ENCODE peak calls at places on chromosomes 12 and 14, in eight cellular contexts. One of them, this sample, is unnamed.

GRCh38 chr14:105534586-105534985 is 8.2 kb downstream of the TMEM121 start:
- DNase-seq in kidney epithelial cell: no peak
- DNase-seq in hepatocyte: peak
- DNase-seq in IMR-90: no peak
- DNase-seq in suprapubic skin: no peak
- DNase-seq in fibroblast of mammary gland: no peak
- DNase-seq in OCI-LY7: no peak
- DNase-seq in mammary epithelial cell: no peak
- DNase-seq in this sample: no peak

GRCh38 chr14:85675957-85676356 is 146.0 kb downstream of the FLRT2 start:
- DNase-seq in kidney epithelial cell: no peak
- DNase-seq in hepatocyte: no peak
- DNase-seq in IMR-90: no peak
- DNase-seq in suprapubic skin: no peak
- DNase-seq in fibroblast of mammary gland: peak
- DNase-seq in OCI-LY7: no peak
- DNase-seq in mammary epithelial cell: no peak
- DNase-seq in this sample: no peak

GRCh38 chr14:36538051-36538450 is 18.0 kb upstream of the NKX2-1 start:
- DNase-seq in kidney epithelial cell: no peak
- DNase-seq in hepatocyte: no peak
- DNase-seq in IMR-90: no peak
- DNase-seq in suprapubic skin: no peak
- DNase-seq in fibroblast of mammary gland: no peak
- DNase-seq in OCI-LY7: no peak
- DNase-seq in mammary epithelial cell: no peak
- DNase-seq in this sample: no peak

GRCh38 chr14:57987596-57988300 is 121.9 kb upstream of the SLC35F4 start:
- DNase-seq in kidney epithelial cell: no peak
- DNase-seq in hepatocyte: no peak
- DNase-seq in IMR-90: no peak
- DNase-seq in suprapubic skin: no peak
- DNase-seq in fibroblast of mammary gland: no peak
- DNase-seq in OCI-LY7: no peak
- DNase-seq in mammary epithelial cell: no peak
- DNase-seq in this sample: no peak

GRCh38 chr12:110717037-110717436 is 25.7 kb downstream of the PPP1CC start:
- DNase-seq in kidney epithelial cell: no peak
- DNase-seq in hepatocyte: no peak
- DNase-seq in IMR-90: no peak
- DNase-seq in suprapubic skin: no peak
- DNase-seq in fibroblast of mammary gland: no peak
- DNase-seq in OCI-LY7: no peak
- DNase-seq in mammary epithelial cell: no peak
- DNase-seq in this sample: no peak

GRCh38 chr12:103801709-103802585 is 39.1 kb downstream of the NT5DC3 start:
- DNase-seq in kidney epithelial cell: peak
- DNase-seq in hepatocyte: no peak
- DNase-seq in IMR-90: peak
- DNase-seq in suprapubic skin: no peak
- DNase-seq in fibroblast of mammary gland: peak
- DNase-seq in OCI-LY7: no peak
- DNase-seq in mammary epithelial cell: peak
- DNase-seq in this sample: peak

GRCh38 chr14:90620540-90621204 is 195.6 kb downstream of the TTC7B start:
- DNase-seq in kidney epithelial cell: no peak
- DNase-seq in hepatocyte: no peak
- DNase-seq in IMR-90: no peak
- DNase-seq in suprapubic skin: no peak
- DNase-seq in fibroblast of mammary gland: no peak
- DNase-seq in OCI-LY7: no peak
- DNase-seq in mammary epithelial cell: no peak
- DNase-seq in this sample: no peak

GRCh38 chr12:119802472-119802871 is 74.6 kb downstream of the CIT start:
- DNase-seq in kidney epithelial cell: no peak
- DNase-seq in hepatocyte: peak
- DNase-seq in IMR-90: peak
- DNase-seq in suprapubic skin: peak
- DNase-seq in fibroblast of mammary gland: peak
- DNase-seq in OCI-LY7: no peak
- DNase-seq in mammary epithelial cell: no peak
- DNase-seq in this sample: peak

GRCh38 chr12:32399373-32400113 is at the start of gene FGD4:
- DNase-seq in kidney epithelial cell: no peak
- DNase-seq in hepatocyte: peak
- DNase-seq in IMR-90: peak
- DNase-seq in suprapubic skin: peak
- DNase-seq in fibroblast of mammary gland: peak
- DNase-seq in OCI-LY7: peak
- DNase-seq in mammary epithelial cell: peak
- DNase-seq in this sample: peak

DNA sequence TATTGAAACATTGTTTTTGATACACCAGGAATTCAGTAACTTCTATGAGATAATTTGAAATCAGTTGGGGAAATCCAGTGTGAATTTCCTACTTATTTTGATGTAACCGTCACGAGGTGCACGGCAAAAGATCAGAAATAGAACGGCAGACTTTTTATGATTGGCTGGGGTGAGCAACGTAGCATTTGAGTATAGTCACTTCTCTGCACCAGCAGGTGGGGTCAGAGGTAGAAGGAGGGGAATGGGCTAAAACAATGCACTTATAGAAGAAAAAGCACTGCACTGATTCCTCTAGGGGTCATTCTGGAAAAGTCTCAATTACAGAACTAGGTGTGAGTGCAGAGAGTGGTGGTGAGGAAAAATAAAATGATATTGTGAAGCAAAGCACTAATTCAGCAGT is 7.9 kb upstream of the SSPN start:
- DNase-seq in kidney epithelial cell: no peak
- DNase-seq in hepatocyte: no peak
- DNase-seq in IMR-90: no peak
- DNase-seq in suprapubic skin: no peak
- DNase-seq in fibroblast of mammary gland: peak
- DNase-seq in OCI-LY7: peak
- DNase-seq in mammary epithelial cell: no peak
- DNase-seq in this sample: no peak
- TF ChIP-seq CTCF in kidney epithelial cell: no peak
- TF ChIP-seq CTCF in hepatocyte: no peak
- TF ChIP-seq CTCF in IMR-90: no peak
- TF ChIP-seq CTCF in suprapubic skin: no peak
- TF ChIP-seq CTCF in fibroblast of mammary gland: peak
- TF ChIP-seq CTCF in OCI-LY7: peak
- TF ChIP-seq CTCF in mammary epithelial cell: no peak
- TF ChIP-seq CTCF in this sample: no peak

GRCh38 chr12:26629864-26630263 is 203.1 kb downstream of the ITPR2 start:
- DNase-seq in kidney epithelial cell: no peak
- DNase-seq in hepatocyte: no peak
- DNase-seq in IMR-90: peak
- DNase-seq in suprapubic skin: no peak
- DNase-seq in fibroblast of mammary gland: peak
- DNase-seq in OCI-LY7: no peak
- DNase-seq in mammary epithelial cell: no peak
- DNase-seq in this sample: peak
- H3K4me3 ChIP-seq in kidney epithelial cell: no peak
- H3K4me3 ChIP-seq in hepatocyte: no peak
- H3K4me3 ChIP-seq in IMR-90: no peak
- H3K4me3 ChIP-seq in suprapubic skin: no peak
- H3K4me3 ChIP-seq in fibroblast of mammary gland: no peak
- H3K4me3 ChIP-seq in OCI-LY7: no peak
- H3K4me3 ChIP-seq in mammary epithelial cell: no peak
- H3K4me3 ChIP-seq in this sample: no peak

GRCh38 chr12:6534914-6535696 is 788 bp downstream of the GAPDH start:
- DNase-seq in kidney epithelial cell: no peak
- DNase-seq in hepatocyte: peak
- DNase-seq in IMR-90: peak
- DNase-seq in suprapubic skin: peak
- DNase-seq in fibroblast of mammary gland: peak
- DNase-seq in OCI-LY7: peak
- DNase-seq in mammary epithelial cell: peak
- DNase-seq in this sample: peak
- TF ChIP-seq CTCF in kidney epithelial cell: no peak
- TF ChIP-seq CTCF in hepatocyte: no peak
- TF ChIP-seq CTCF in IMR-90: no peak
- TF ChIP-seq CTCF in suprapubic skin: no peak
- TF ChIP-seq CTCF in fibroblast of mammary gland: no peak
- TF ChIP-seq CTCF in OCI-LY7: no peak
- TF ChIP-seq CTCF in mammary epithelial cell: no peak
- TF ChIP-seq CTCF in this sample: no peak

DNA sequence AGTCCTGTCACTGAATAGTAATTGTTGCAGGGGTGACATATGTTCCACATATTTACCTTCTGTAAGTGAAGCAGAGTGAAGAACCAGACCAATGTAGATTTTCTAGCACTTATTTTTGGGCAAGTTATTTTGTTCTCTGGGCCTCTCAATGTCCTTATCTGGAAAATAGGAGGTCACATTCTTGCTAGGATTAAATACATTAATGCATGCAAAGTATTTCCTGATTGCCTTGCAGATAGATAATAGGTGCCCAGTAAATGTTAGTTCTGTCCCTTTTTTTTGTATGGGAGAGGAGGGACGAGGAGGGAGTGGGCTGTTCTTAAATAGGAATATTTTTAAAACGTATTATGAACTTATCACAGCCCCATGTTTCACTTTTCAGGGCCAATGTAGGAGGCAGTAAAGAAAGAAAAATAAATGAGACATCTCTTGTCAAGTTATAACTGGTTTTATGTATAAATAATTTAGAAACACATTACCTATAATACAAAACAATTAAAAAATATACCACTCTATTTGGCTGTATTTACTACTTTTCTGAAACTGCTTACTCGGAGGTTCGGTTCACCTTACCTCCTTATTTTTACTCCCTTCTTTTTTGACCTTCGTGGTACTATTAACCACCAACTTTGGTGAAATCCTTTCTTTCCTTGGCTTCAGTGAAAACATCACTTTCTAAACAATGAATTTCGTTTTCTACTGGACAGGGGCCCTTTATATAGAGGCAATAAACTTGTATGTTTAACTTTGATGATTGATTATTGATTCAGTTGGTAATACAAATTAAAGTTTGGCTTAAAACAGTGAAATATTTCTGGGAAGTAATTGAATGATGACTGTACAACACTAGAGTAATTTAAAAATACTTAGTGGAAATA is 41.9 kb downstream of the DIP2B start:
- DNase-seq in kidney epithelial cell: no peak
- DNase-seq in hepatocyte: no peak
- DNase-seq in IMR-90: no peak
- DNase-seq in suprapubic skin: no peak
- DNase-seq in fibroblast of mammary gland: no peak
- DNase-seq in OCI-LY7: no peak
- DNase-seq in mammary epithelial cell: no peak
- DNase-seq in this sample: no peak
- H3K4me3 ChIP-seq in kidney epithelial cell: no peak
- H3K4me3 ChIP-seq in hepatocyte: no peak
- H3K4me3 ChIP-seq in IMR-90: no peak
- H3K4me3 ChIP-seq in suprapubic skin: no peak
- H3K4me3 ChIP-seq in fibroblast of mammary gland: no peak
- H3K4me3 ChIP-seq in OCI-LY7: no peak
- H3K4me3 ChIP-seq in mammary epithelial cell: no peak
- H3K4me3 ChIP-seq in this sample: no peak

GRCh38 chr12:89709994-89710872 is 1.6 kb upstream of the ATP2B1 start:
- DNase-seq in kidney epithelial cell: no peak
- DNase-seq in hepatocyte: peak
- DNase-seq in IMR-90: peak
- DNase-seq in suprapubic skin: peak
- DNase-seq in fibroblast of mammary gland: peak
- DNase-seq in OCI-LY7: peak
- DNase-seq in mammary epithelial cell: no peak
- DNase-seq in this sample: peak

GRCh38 chr12:89707992-89708792 is 446 bp downstream of the ATP2B1 start:
- DNase-seq in kidney epithelial cell: no peak
- DNase-seq in hepatocyte: peak
- DNase-seq in IMR-90: peak
- DNase-seq in suprapubic skin: peak
- DNase-seq in fibroblast of mammary gland: no peak
- DNase-seq in OCI-LY7: peak
- DNase-seq in mammary epithelial cell: peak
- DNase-seq in this sample: peak

GRCh38 chr12:89709157-89709993 is 737 bp upstream of the ATP2B1 start:
- DNase-seq in kidney epithelial cell: peak
- DNase-seq in hepatocyte: peak
- DNase-seq in IMR-90: peak
- DNase-seq in suprapubic skin: peak
- DNase-seq in fibroblast of mammary gland: peak
- DNase-seq in OCI-LY7: peak
- DNase-seq in mammary epithelial cell: peak
- DNase-seq in this sample: peak

GRCh38 chr12:89707623-89707991 is 1.0 kb downstream of the ATP2B1 start:
- DNase-seq in kidney epithelial cell: no peak
- DNase-seq in hepatocyte: peak
- DNase-seq in IMR-90: no peak
- DNase-seq in suprapubic skin: peak
- DNase-seq in fibroblast of mammary gland: no peak
- DNase-seq in OCI-LY7: peak
- DNase-seq in mammary epithelial cell: peak
- DNase-seq in this sample: no peak

DNA sequence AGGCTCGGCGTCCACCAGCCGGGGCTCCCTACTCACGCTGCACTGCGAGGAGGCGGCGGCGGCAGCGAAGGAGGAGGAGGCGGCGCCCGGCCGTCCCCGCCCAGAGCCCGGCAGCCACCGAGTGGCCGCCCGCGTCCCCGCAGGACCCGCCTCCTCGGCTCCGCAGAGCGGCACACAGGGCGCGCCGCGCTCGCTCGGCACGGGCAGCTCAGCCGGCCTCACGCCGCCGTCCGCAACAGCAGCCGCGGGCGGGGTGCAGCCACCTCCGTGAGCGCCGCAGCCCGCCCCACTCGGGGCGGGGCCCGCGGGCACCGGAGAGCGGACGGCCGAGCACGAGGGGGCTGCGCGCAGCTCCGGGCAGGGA is at the start of gene ATP2B1:
- DNase-seq in kidney epithelial cell: no peak
- DNase-seq in hepatocyte: peak
- DNase-seq in IMR-90: peak
- DNase-seq in suprapubic skin: peak
- DNase-seq in fibroblast of mammary gland: peak
- DNase-seq in OCI-LY7: peak
- DNase-seq in mammary epithelial cell: peak
- DNase-seq in this sample: peak
- TF ChIP-seq CTCF in kidney epithelial cell: no peak
- TF ChIP-seq CTCF in hepatocyte: no peak
- TF ChIP-seq CTCF in IMR-90: peak
- TF ChIP-seq CTCF in suprapubic skin: peak
- TF ChIP-seq CTCF in fibroblast of mammary gland: no peak
- TF ChIP-seq CTCF in OCI-LY7: no peak
- TF ChIP-seq CTCF in mammary epithelial cell: peak
- TF ChIP-seq CTCF in this sample: no peak

DNA sequence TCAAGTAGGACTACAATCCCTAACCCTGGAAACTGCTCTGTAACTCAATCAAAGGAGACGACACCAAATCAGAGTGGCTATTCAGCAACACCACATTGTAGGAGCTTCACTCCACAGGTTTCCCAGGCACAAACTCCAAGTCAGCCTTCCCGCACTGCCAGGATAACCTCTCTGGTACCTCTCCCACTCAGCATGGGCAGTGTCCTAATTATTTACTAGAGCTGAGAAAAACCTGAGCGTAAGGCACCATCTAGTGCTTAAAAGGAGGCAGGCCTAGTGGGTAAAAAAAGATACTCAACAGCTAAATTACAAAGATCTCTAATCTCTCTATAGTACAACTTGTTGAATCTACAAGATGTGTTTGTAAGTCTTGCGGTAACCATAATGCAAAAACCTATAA is 36.1 kb downstream of the PARP11 start:
- DNase-seq in kidney epithelial cell: no peak
- DNase-seq in hepatocyte: no peak
- DNase-seq in IMR-90: no peak
- DNase-seq in suprapubic skin: no peak
- DNase-seq in fibroblast of mammary gland: no peak
- DNase-seq in OCI-LY7: peak
- DNase-seq in mammary epithelial cell: no peak
- DNase-seq in this sample: no peak
- H3K4me3 ChIP-seq in kidney epithelial cell: no peak
- H3K4me3 ChIP-seq in hepatocyte: no peak
- H3K4me3 ChIP-seq in IMR-90: no peak
- H3K4me3 ChIP-seq in suprapubic skin: no peak
- H3K4me3 ChIP-seq in fibroblast of mammary gland: no peak
- H3K4me3 ChIP-seq in OCI-LY7: no peak
- H3K4me3 ChIP-seq in mammary epithelial cell: no peak
- H3K4me3 ChIP-seq in this sample: no peak